ENCODE peak calls at places on chromosome 2, in seven cellular contexts. U is testis, I is ovary, N is esophagus squamous epithelium, L is A549, A is uterus, W is K562. S is an unnamed sample.

GRCh38 chr2:222358876-222359275 is 60.1 kb upstream of the PAX3 start:
- DNase-seq in U (no peak), I (no peak), N (no peak), L (no peak), A (no peak), W (no peak), S (no peak)

GRCh38 chr2:215899111-215900074 is 114.0 kb downstream of the MREG start:
- DNase-seq in U (no peak), I (no peak), N (no peak), L (no peak), A (no peak), W (no peak), S (no peak)

GRCh38 chr2:100592226-100592625 is 29.4 kb downstream of the PDCL3 start:
- DNase-seq in U (no peak), I (no peak), N (no peak), L (no peak), A (no peak), W (no peak), S (no peak)

GRCh38 chr2:219912530-219912929 is 285.1 kb downstream of the SLC4A3 start:
- DNase-seq in U (peak; percentile 32), I (peak; percentile 40), N (no peak), L (no peak), A (peak; percentile 73), W (no peak), S (no peak)

GRCh38 chr2:202592580-202592979 is 42.2 kb upstream of the FAM117B start:
- DNase-seq in U (peak; percentile 50), I (no peak), N (no peak), L (no peak), A (no peak), W (no peak), S (no peak)

GRCh38 chr2:37337636-37338280 is 6.7 kb upstream of the QPCT start:
- DNase-seq in U (no peak), I (no peak), N (no peak), L (no peak), A (no peak), W (no peak), S (no peak)

GRCh38 chr2:240820014-240820606 is at the start of gene KIF1A:
- DNase-seq in U (no peak), I (no peak), N (no peak), L (no peak), A (no peak), W (no peak), S (no peak)

GRCh38 chr2:115165529-115166109 is 723.2 kb downstream of the DPP10 start:
- DNase-seq in U (peak; percentile 60), I (no peak), N (no peak), L (no peak), A (no peak), W (peak; percentile 28), S (peak; percentile 22)

GRCh38 chr2:226798422-226799210 is 1.0 kb downstream of the IRS1 start:
- DNase-seq in U (peak; percentile 53), I (peak; percentile 67), N (no peak), L (no peak), A (peak; percentile 66), W (no peak), S (peak; percentile 58)

GRCh38 chr2:108634591-108635160 is 84.6 kb upstream of the RANBP2 start:
- DNase-seq in U (no peak), I (no peak), N (no peak), L (no peak), A (no peak), W (no peak), S (no peak)

GRCh38 chr2:118169359-118170005 is 81.2 kb downstream of the INSIG2 start:
- DNase-seq in U (no peak), I (peak; percentile 42), N (no peak), L (no peak), A (no peak), W (no peak), S (no peak)

GRCh38 chr2:136134126-136134525 is 16.2 kb upstream of the CXCR4 start:
- DNase-seq in U (no peak), I (no peak), N (no peak), L (no peak), A (no peak), W (no peak), S (no peak)

GRCh38 chr2:238882083-238882755 is 34.3 kb downstream of the TWIST2 start:
- DNase-seq in U (no peak), I (no peak), N (no peak), L (no peak), A (no peak), W (no peak), S (no peak)

GRCh38 chr2:10759151-10759714 is 37.8 kb downstream of the ATP6V1C2 start:
- DNase-seq in U (no peak), I (no peak), N (no peak), L (no peak), A (no peak), W (no peak), S (no peak)

GRCh38 chr2:112627060-112628040 is 18.4 kb upstream of the SLC20A1 start:
- DNase-seq in U (no peak), I (no peak), N (no peak), L (peak; percentile 52), A (peak; percentile 66), W (peak; percentile 53), S (no peak)

GRCh38 chr2:130728007-130728454 is 839 bp upstream of the GPR148 start:
- DNase-seq in U (peak; percentile 56), I (no peak), N (no peak), L (no peak), A (no peak), W (peak; percentile 21), S (no peak)

GRCh38 chr2:37973615-37974353 is 48.7 kb downstream of the RMDN2 start:
- DNase-seq in U (no peak), I (no peak), N (no peak), L (no peak), A (no peak), W (no peak), S (no peak)

GRCh38 chr2:190916829-190917228 is 36.2 kb downstream of the GLS start:
- DNase-seq in U (no peak), I (no peak), N (no peak), L (no peak), A (no peak), W (no peak), S (no peak)

GRCh38 chr2:113877651-113878594 is 12.0 kb upstream of the ACTR3 start:
- DNase-seq in U (no peak), I (no peak), N (no peak), L (no peak), A (no peak), W (no peak), S (peak; percentile 53)

GRCh38 chr2:141517180-141517851 is 613.5 kb downstream of the LRP1B start:
- DNase-seq in U (no peak), I (no peak), N (no peak), L (peak; percentile 1), A (no peak), W (no peak), S (no peak)

GRCh38 chr2:30561349-30561748 is 114.3 kb downstream of the LCLAT1 start:
- DNase-seq in U (no peak), I (no peak), N (no peak), L (no peak), A (no peak), W (no peak), S (no peak)
- TF ChIP-seq POLR2A in U (no peak), I (no peak), N (no peak), L (no peak), A (no peak), W (no peak), S (no peak)

GRCh38 chr2:28390241-28390856 is 2.3 kb upstream of the FOSL2 start:
- DNase-seq in U (peak; percentile 88), I (peak; percentile 95), N (peak; percentile 50), L (peak; percentile 88), A (peak; percentile 96), W (peak; percentile 71), S (peak; percentile 67)
- TF ChIP-seq POLR2A in U (no peak), I (peak; percentile 44), N (no peak), L (peak; percentile 40), A (peak; percentile 79), W (no peak), S (peak; percentile 64)

GRCh38 chr2:59034791-59035190 is 793.7 kb upstream of the FANCL start:
- DNase-seq in U (no peak), I (peak; percentile 21), N (no peak), L (no peak), A (peak; percentile 60), W (peak; percentile 17), S (no peak)
- TF ChIP-seq POLR2A in U (no peak), I (no peak), N (no peak), L (no peak), A (no peak), W (no peak), S (no peak)

DNA sequence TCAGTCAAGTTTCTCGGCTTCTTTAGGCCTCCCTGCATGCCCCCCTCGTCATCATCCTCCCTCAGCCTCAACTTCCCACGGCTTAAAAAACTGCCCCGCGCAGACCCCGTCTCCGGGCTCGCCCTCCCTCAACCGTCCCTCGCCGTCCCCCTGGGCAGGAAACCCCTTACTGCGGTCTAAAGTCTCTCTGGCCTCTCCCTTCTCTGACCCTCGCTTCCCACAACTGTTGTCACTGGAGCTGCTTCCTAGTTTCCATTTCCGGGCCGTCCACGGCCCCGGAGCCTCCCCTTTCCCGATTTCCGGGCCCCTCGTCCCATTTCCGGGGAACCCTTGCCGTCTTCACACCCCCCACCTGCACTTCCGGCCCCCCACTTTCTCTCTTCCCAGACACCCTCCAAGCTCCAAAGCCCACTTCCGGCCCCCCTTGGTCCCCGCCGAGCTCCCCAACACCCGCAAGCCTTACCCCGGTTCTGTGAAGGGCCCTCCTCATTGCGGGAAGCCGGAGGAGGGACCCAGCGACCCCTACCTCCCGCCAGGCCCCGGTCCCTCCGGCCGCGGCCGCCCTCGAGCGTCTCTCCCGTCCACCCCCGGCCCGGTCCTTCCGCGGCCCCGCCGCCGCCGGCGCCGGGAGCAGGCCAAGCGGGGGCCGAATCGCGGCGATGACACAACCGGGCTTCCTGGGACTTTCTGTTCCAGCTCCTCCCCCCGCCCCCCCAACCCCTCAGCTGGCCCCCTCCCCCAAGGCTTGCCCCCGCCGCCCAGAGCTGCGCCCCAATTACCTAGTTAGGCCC is 513 bp downstream of the TRIP12 start:
- DNase-seq in U (peak; percentile 82), I (peak; percentile 79), N (peak; percentile 20), L (peak; percentile 51), A (peak; percentile 68), W (peak; percentile 81), S (peak; percentile 81)
- TF ChIP-seq POLR2A in U (no peak), I (no peak), N (no peak), L (no peak), A (peak; percentile 15), W (peak; percentile 53), S (no peak)

DNA sequence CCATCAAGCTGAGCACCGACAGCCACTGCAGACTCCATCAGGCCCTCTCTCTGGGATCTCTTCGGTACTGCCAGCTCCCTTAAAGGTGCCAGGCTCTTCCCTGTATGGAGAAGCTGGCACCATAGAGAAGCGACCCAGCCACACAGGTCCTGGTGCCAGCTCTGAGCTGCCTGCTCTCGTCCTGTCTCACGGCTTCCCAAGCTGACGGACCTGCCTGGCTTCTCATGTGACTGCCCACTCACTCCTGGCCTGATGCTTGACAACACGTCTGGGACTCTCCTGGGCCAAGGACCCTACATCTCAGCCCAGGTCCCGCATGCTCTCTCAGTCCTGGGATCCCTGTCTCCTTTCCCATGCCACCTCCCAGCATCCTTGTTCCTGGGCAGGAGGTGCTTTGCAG is 12.6 kb upstream of the ATOH8 start:
- DNase-seq in U (no peak), I (no peak), N (no peak), L (peak; percentile 31), A (no peak), W (no peak), S (no peak)
- TF ChIP-seq POLR2A in U (no peak), I (no peak), N (no peak), L (no peak), A (no peak), W (no peak), S (no peak)

S was measured in erythroblast.